ENCODE peak calls at places on chromosome 9, in ten cellular contexts. P is GM12865, F is HepG2, Y is astrocyte of the spinal cord, S is H7, J is WERI-Rb-1, E is tibial artery, V is spleen, G is A549, N is fibroblast of mammary gland. M is an unnamed sample.

GRCh38 chr9:95102001-95102433 is 215.5 kb downstream of the FANCC start:
- DNase-seq in P (no peak), F (no peak), Y (no peak), S (peak; percentile 27), J (no peak), E (no peak), V (no peak), G (no peak), N (no peak), M (no peak)

GRCh38 chr9:136327313-136327971 is at the start of gene GPSM1:
- DNase-seq in P (no peak), F (no peak), Y (peak; percentile 55), S (peak; percentile 95), J (peak; percentile 61), E (peak; percentile 61), V (no peak), G (no peak), N (peak; percentile 41), M (no peak)

GRCh38 chr9:134299883-134300282 is 26.4 kb upstream of the RXRA start:
- DNase-seq in P (no peak), F (no peak), Y (no peak), S (no peak), J (no peak), E (no peak), V (peak; percentile 32), G (no peak), N (no peak), M (no peak)

GRCh38 chr9:105355810-105356209 is 92.0 kb upstream of the FSD1L start:
- DNase-seq in P (peak; percentile 70), F (no peak), Y (no peak), S (no peak), J (no peak), E (no peak), V (no peak), G (peak; percentile 6), N (peak; percentile 54), M (no peak)

GRCh38 chr9:84703793-84704192 is 34.3 kb downstream of the NTRK2 start:
- DNase-seq in P (no peak), F (no peak), Y (peak; percentile 31), S (no peak), J (no peak), E (no peak), V (no peak), G (no peak), N (no peak), M (no peak)

GRCh38 chr9:95370064-95370463 is 52.6 kb upstream of the FANCC start:
- DNase-seq in P (no peak), F (no peak), Y (no peak), S (no peak), J (no peak), E (no peak), V (no peak), G (no peak), N (no peak), M (no peak)

GRCh38 chr9:134491436-134491835 is 150.2 kb upstream of the COL5A1 start:
- DNase-seq in P (no peak), F (no peak), Y (no peak), S (peak; percentile 26), J (peak; percentile 89), E (no peak), V (peak; percentile 36), G (no peak), N (no peak), M (no peak)

GRCh38 chr9:80690340-80690939 is 998.9 kb downstream of the TLE1 start:
- DNase-seq in P (no peak), F (no peak), Y (no peak), S (no peak), J (no peak), E (no peak), V (no peak), G (no peak), N (no peak), M (no peak)

GRCh38 chr9:17216011-17216410 is 81.2 kb downstream of the CNTLN start:
- DNase-seq in P (no peak), F (no peak), Y (no peak), S (no peak), J (no peak), E (no peak), V (no peak), G (no peak), N (peak; percentile 53), M (no peak)

GRCh38 chr9:14888857-14889256 is 21.4 kb downstream of the FREM1 start:
- DNase-seq in P (no peak), F (no peak), Y (no peak), S (no peak), J (no peak), E (no peak), V (no peak), G (no peak), N (no peak), M (no peak)

GRCh38 chr9:133323991-133324703 is 11.8 kb downstream of the SURF6 start:
- DNase-seq in P (no peak), F (no peak), Y (no peak), S (no peak), J (no peak), E (no peak), V (peak; percentile 44), G (no peak), N (no peak), M (no peak)

GRCh38 chr9:4228142-4228541 is 71.7 kb downstream of the GLIS3 start:
- DNase-seq in P (no peak), F (no peak), Y (no peak), S (no peak), J (no peak), E (no peak), V (no peak), G (no peak), N (no peak), M (no peak)

DNA sequence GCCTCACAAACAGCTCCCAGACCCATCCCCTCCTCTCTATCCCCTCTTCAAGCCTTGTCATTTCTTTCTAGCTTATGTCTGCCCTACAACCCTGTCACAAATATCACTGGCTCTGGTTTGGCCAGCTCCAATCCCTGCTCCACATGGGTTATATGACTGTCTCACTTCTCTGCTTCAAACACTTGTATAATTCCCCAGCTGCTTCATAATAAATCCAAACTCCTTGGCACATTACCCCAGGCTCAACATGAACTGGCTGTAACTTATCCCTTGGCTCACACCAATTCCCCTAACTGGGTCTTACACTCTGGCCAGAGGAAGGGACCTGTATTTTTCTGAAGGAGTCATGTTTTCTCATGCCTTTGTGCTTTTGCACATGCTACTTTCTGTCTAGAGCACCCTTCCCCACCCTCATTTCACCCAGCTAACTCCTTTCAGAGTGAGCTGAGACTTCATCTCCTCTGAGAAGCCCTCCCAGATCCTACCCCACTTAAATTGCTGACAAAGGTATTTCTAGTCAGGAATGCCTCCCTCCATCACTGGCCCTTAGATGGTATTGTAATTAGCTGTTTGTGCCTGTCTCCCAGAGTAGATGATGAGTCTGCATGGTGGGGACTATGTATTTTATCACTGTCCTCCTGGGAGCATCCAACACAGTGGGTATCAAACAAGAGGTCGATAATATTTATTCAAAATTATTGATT is 5.3 kb downstream of the PRXL2C start:
- DNase-seq in P (no peak), F (no peak), Y (no peak), S (no peak), J (no peak), E (no peak), V (no peak), G (no peak), N (no peak), M (no peak)
- H3K4me3 ChIP-seq in P (no peak overlapping the region), F (no peak overlapping the region), Y (no peak overlapping the region), S (no peak overlapping the region), J (no peak overlapping the region), E (no peak overlapping the region), V (no peak overlapping the region), G (no peak overlapping the region), N (no peak overlapping the region), M (no peak overlapping the region)

DNA sequence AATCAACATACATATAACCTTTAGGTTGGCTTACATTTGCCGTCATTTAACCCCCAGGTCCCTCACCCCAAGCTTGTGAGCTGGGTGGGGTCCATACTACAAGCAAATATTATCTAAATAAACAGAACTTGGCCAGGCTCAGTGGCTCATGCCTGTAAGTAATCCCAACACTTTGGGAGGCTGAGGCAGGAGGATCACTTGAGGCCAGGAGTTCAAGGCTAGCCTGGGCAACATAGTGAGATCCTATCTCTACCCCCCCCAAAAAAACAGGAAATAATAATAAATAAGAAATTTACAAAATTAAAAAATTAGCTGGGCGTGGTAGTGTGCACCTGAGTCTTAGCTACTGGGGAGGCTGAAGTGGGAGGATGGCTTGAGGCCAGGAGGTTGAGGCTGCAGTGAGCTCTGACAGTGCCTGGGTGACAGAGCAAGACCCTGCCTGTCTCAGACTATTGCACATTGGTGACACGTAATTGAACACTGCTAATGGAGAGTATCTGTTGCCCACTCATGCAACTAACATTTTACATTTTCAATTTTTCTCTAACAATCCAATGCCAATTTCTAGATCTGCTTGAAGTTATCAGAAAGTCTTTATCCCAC is 18.9 kb downstream of the FNBP1 start:
- DNase-seq in P (no peak), F (no peak), Y (no peak), S (no peak), J (no peak), E (no peak), V (no peak), G (no peak), N (no peak), M (no peak)
- H3K4me3 ChIP-seq in P (peak overlapping the region; percentile 69), F (no peak overlapping the region), Y (no peak overlapping the region), S (no peak overlapping the region), J (no peak overlapping the region), E (no peak overlapping the region), V (no peak overlapping the region), G (no peak overlapping the region), N (no peak overlapping the region), M (no peak overlapping the region)

GRCh38 chr9:70865471-70865870 is 255.9 kb downstream of the TRPM3 start:
- DNase-seq in P (no peak), F (no peak), Y (no peak), S (no peak), J (no peak), E (no peak), V (no peak), G (peak; percentile 10), N (peak; percentile 24), M (no peak)

GRCh38 chr9:70861797-70862196 is 259.6 kb downstream of the TRPM3 start:
- DNase-seq in P (no peak), F (no peak), Y (no peak), S (no peak), J (no peak), E (no peak), V (no peak), G (no peak), N (no peak), M (no peak)

GRCh38 chr9:70856411-70856810 is 265.0 kb downstream of the TRPM3 start:
- DNase-seq in P (no peak), F (no peak), Y (no peak), S (no peak), J (no peak), E (no peak), V (no peak), G (no peak), N (no peak), M (no peak)

GRCh38 chr9:70859694-70860093 is 261.7 kb downstream of the TRPM3 start:
- DNase-seq in P (no peak), F (no peak), Y (no peak), S (no peak), J (no peak), E (no peak), V (no peak), G (no peak), N (no peak), M (no peak)

GRCh38 chr9:70861376-70861775 is 260.0 kb downstream of the TRPM3 start:
- DNase-seq in P (no peak), F (no peak), Y (no peak), S (no peak), J (no peak), E (no peak), V (no peak), G (no peak), N (no peak), M (no peak)
- H3K4me3 ChIP-seq in P (no peak overlapping the region), F (no peak overlapping the region), Y (no peak overlapping the region), S (no peak overlapping the region), J (no peak overlapping the region), E (no peak overlapping the region), V (no peak overlapping the region), G (no peak overlapping the region), N (no peak overlapping the region), M (no peak overlapping the region)

GRCh38 chr9:32431196-32431595 is 46.8 kb downstream of the ACO1 start:
- DNase-seq in P (no peak), F (no peak), Y (no peak), S (no peak), J (no peak), E (no peak), V (no peak), G (no peak), N (no peak), M (no peak)
- H3K4me3 ChIP-seq in P (no peak overlapping the region), F (no peak overlapping the region), Y (no peak overlapping the region), S (no peak overlapping the region), J (no peak overlapping the region), E (no peak overlapping the region), V (no peak overlapping the region), G (no peak overlapping the region), N (no peak overlapping the region), M (no peak overlapping the region)